ENCODE peak calls at places on chromosome 5, in five cellular contexts. O is NCI-H187 treated with DMSO at 0.1 percent for 48 hours; Q is left colon; P is NK-92 treated with Interleukin-12 subunit alpha and Interleukin-12 subunit beta, amount 100 ng/mL, for 24 hours; J is NCI-H2029. X is an unnamed sample.

GRCh38 chr5:160029004-160029403 is 20.1 kb downstream of the TTC1 start:
- DNase-seq in O (no peak), Q (no peak), P (no peak), J (no peak), X (no peak)

GRCh38 chr5:159567461-159567860 is 237.2 kb upstream of the IL12B start:
- DNase-seq in O (no peak), Q (no peak), P (no peak), J (no peak), X (no peak)

GRCh38 chr5:143001764-143002351 is 231.7 kb downstream of the ARHGAP26 start:
- DNase-seq in O (no peak), Q (peak; percentile 14), P (peak; percentile 40), J (no peak), X (no peak)

GRCh38 chr5:168073991-168074800 is 217.2 kb upstream of the WWC1 start:
- DNase-seq in O (no peak), Q (no peak), P (no peak), J (no peak), X (no peak)

GRCh38 chr5:73411927-73412596 is 36.5 kb downstream of the FOXD1 start:
- DNase-seq in O (no peak), Q (no peak), P (no peak), J (no peak), X (no peak)

GRCh38 chr5:177378884-177379883 is 5.0 kb upstream of the SLC34A1 start:
- DNase-seq in O (no peak), Q (no peak), P (no peak), J (no peak), X (no peak)

GRCh38 chr5:138985683-138986082 is 110.5 kb upstream of the LRRTM2 start:
- DNase-seq in O (no peak), Q (no peak), P (no peak), J (no peak), X (no peak)

GRCh38 chr5:134110382-134110781 is 4.1 kb upstream of the TCF7 start:
- DNase-seq in O (no peak), Q (no peak), P (no peak), J (no peak), X (no peak)

GRCh38 chr5:132987531-132988408 is 24.3 kb upstream of the AFF4 start:
- DNase-seq in O (no peak), Q (no peak), P (no peak), J (no peak), X (no peak)

GRCh38 chr5:31193591-31194457 is at the start of gene CDH6:
- DNase-seq in O (no peak), Q (peak; percentile 7), P (no peak), J (no peak), X (no peak)

GRCh38 chr5:139660105-139660915 is 12.2 kb downstream of the CXXC5 start:
- DNase-seq in O (no peak), Q (peak; percentile 80), P (no peak), J (peak; percentile 45), X (peak; percentile 92)

GRCh38 chr5:51095481-51095880 is 287.8 kb upstream of the ISL1 start:
- DNase-seq in O (no peak), Q (no peak), P (no peak), J (no peak), X (no peak)

GRCh38 chr5:163565931-163566608 is 60.7 kb downstream of the MAT2B start:
- DNase-seq in O (no peak), Q (peak; percentile 25), P (peak; percentile 3), J (no peak), X (peak; percentile 33)

GRCh38 chr5:626850-627249 is 14.7 kb downstream of the CEP72 start:
- DNase-seq in O (no peak), Q (no peak), P (no peak), J (no peak), X (no peak)

GRCh38 chr5:150640311-150641005 is at the start of gene SYNPO:
- DNase-seq in O (no peak), Q (no peak), P (no peak), J (no peak), X (peak; percentile 53)

GRCh38 chr5:145887217-145887616 is 14.4 kb upstream of the GRXCR2 start:
- DNase-seq in O (no peak), Q (no peak), P (no peak), J (no peak), X (no peak)

GRCh38 chr5:104213216-104213615 is 650.6 kb upstream of the NUDT12 start:
- DNase-seq in O (no peak), Q (no peak), P (no peak), J (no peak), X (no peak)

GRCh38 chr5:134255418-134256150 is 29.7 kb upstream of the PPP2CA start:
- DNase-seq in O (no peak), Q (no peak), P (no peak), J (peak; percentile 7), X (no peak)

GRCh38 chr5:122674412-122674811 is 100.5 kb upstream of the SNX2 start:
- DNase-seq in O (no peak), Q (no peak), P (no peak), J (no peak), X (no peak)

GRCh38 chr5:474826-475661 is 32.1 kb downstream of the EXOC3 start:
- DNase-seq in O (no peak), Q (peak; percentile 40), P (no peak), J (no peak), X (no peak)

GRCh38 chr5:136052692-136053335 is 24.0 kb downstream of the TGFBI start:
- DNase-seq in O (no peak), Q (no peak), P (no peak), J (no peak), X (no peak)

GRCh38 chr5:107799306-107799705 is 128.6 kb upstream of the EFNA5 start:
- DNase-seq in O (no peak), Q (no peak), P (no peak), J (no peak), X (no peak)

GRCh38 chr5:172897691-172898512 is 61.3 kb upstream of the RPL26L1 start:
- DNase-seq in O (no peak), Q (no peak), P (no peak), J (no peak), X (no peak)

GRCh38 chr5:123369371-123369968 is 53.7 kb downstream of the CEP120 start:
- DNase-seq in O (no peak), Q (no peak), P (no peak), J (no peak), X (no peak)

GRCh38 chr5:5886812-5887486 is 464.5 kb downstream of the ICE1 start:
- DNase-seq in O (no peak), Q (peak; percentile 29), P (no peak), J (peak; percentile 33), X (peak; percentile 52)

GRCh38 chr5:132506094-132506692 is 15.6 kb upstream of the IRF1 start:
- DNase-seq in O (no peak), Q (no peak), P (no peak), J (no peak), X (no peak)

GRCh38 chr5:125190232-125191051 is 444.0 kb upstream of the ZNF608 start:
- DNase-seq in O (no peak), Q (no peak), P (no peak), J (no peak), X (no peak)

GRCh38 chr5:163894645-163895044 is 389.2 kb downstream of the MAT2B start:
- DNase-seq in O (no peak), Q (no peak), P (no peak), J (no peak), X (no peak)

GRCh38 chr5:56054651-56055050 is 59.9 kb upstream of the IL6ST start:
- DNase-seq in O (no peak), Q (no peak), P (no peak), J (no peak), X (no peak)

GRCh38 chr5:80957031-80957761 is 3.0 kb upstream of the RASGRF2 start:
- DNase-seq in O (peak; percentile 35), Q (no peak), P (no peak), J (peak; percentile 96), X (no peak)

GRCh38 chr5:64451551-64451950 is 54.3 kb upstream of the RGS7BP start:
- DNase-seq in O (no peak), Q (no peak), P (no peak), J (no peak), X (no peak)

GRCh38 chr5:36596756-36597155 is 9.7 kb upstream of the SLC1A3 start:
- DNase-seq in O (no peak), Q (no peak), P (no peak), J (no peak), X (no peak)

GRCh38 chr5:118628672-118629354 is 359.5 kb downstream of the DTWD2 start:
- DNase-seq in O (no peak), Q (no peak), P (no peak), J (no peak), X (no peak)

GRCh38 chr5:89613222-89613956 is 730.4 kb upstream of the MEF2C start:
- DNase-seq in O (no peak), Q (no peak), P (no peak), J (no peak), X (no peak)

X was measured in stomach.